ENCODE peak calls at places on chromosomes 5 and 9, in four cellular contexts. B is M059J, Z is mesothelial cell of epicardium, C is T-helper 2 cell. I is an unnamed sample.

GRCh38 chr9:36036253-36036779 is 397 bp upstream of the RECK start:
- DNase-seq in B (no peak), Z (no peak), C (no peak), I (no peak)

GRCh38 chr5:112200132-112200531 is 218.9 kb downstream of the EPB41L4A start:
- DNase-seq in B (no peak), Z (no peak), C (no peak), I (no peak)

GRCh38 chr9:90009447-90009846 is 404.6 kb downstream of the GADD45G start:
- DNase-seq in B (no peak), Z (no peak), C (no peak), I (no peak)

GRCh38 chr5:127947886-127948285 is 135.7 kb upstream of the SLC12A2 start:
- DNase-seq in B (no peak), Z (no peak), C (no peak), I (no peak)

GRCh38 chr5:153619706-153620105 is 129.2 kb downstream of the GRIA1 start:
- DNase-seq in B (peak), Z (no peak), C (no peak), I (no peak)

GRCh38 chr5:59562756-59563389 is 330.7 kb downstream of the PDE4D start:
- DNase-seq in B (peak), Z (no peak), C (no peak), I (peak)

GRCh38 chr5:89343666-89344065 is 460.7 kb upstream of the MEF2C start:
- DNase-seq in B (no peak), Z (no peak), C (no peak), I (no peak)

GRCh38 chr5:61399679-61400078 is 67.6 kb downstream of the ZSWIM6 start:
- DNase-seq in B (no peak), Z (no peak), C (no peak), I (no peak)

GRCh38 chr9:118761016-118761790 is 608.0 kb downstream of the BRINP1 start:
- DNase-seq in B (no peak), Z (no peak), C (no peak), I (no peak)

GRCh38 chr5:151051066-151051930 is 29.5 kb downstream of the TNIP1 start:
- DNase-seq in B (peak), Z (peak), C (peak), I (peak)

GRCh38 chr9:136773386-136774044 is 9.2 kb upstream of the LCN15 start:
- DNase-seq in B (no peak), Z (no peak), C (no peak), I (no peak)

GRCh38 chr9:88090151-88090581 is 48.1 kb downstream of the SPATA31C2 start:
- DNase-seq in B (peak), Z (no peak), C (no peak), I (no peak)

GRCh38 chr9:131096490-131097258 is at the start of gene AIF1L:
- DNase-seq in B (peak), Z (peak), C (no peak), I (no peak)

GRCh38 chr9:127981559-127982121 is 851 bp upstream of the EEIG1 start:
- DNase-seq in B (no peak), Z (no peak), C (no peak), I (no peak)

GRCh38 chr5:143594913-143595818 is 191.7 kb upstream of the NR3C1 start:
- DNase-seq in B (peak), Z (no peak), C (no peak), I (no peak)

GRCh38 chr5:63760965-63761364 is 201.3 kb downstream of the HTR1A start:
- DNase-seq in B (no peak), Z (no peak), C (no peak), I (no peak)

GRCh38 chr5:96067902-96068614 is 106.4 kb upstream of the ELL2 start:
- DNase-seq in B (peak), Z (no peak), C (no peak), I (no peak)

GRCh38 chr9:133448487-133448972 is 11.2 kb upstream of the CACFD1 start:
- DNase-seq in B (peak), Z (no peak), C (no peak), I (no peak)

GRCh38 chr5:149240354-149240998 is 31.2 kb upstream of the AFAP1L1 start:
- DNase-seq in B (no peak), Z (no peak), C (peak), I (no peak)

GRCh38 chr5:176810687-176811501 is 535 bp downstream of the UNC5A start:
- DNase-seq in B (no peak), Z (no peak), C (no peak), I (no peak)

GRCh38 chr5:76404694-76405306 is 1.7 kb downstream of the IQGAP2 start:
- DNase-seq in B (no peak), Z (no peak), C (no peak), I (no peak)

GRCh38 chr5:126562823-126563222 is 32.2 kb downstream of the ALDH7A1 start:
- DNase-seq in B (no peak), Z (no peak), C (no peak), I (no peak)

GRCh38 chr5:150642991-150643710 is 2.7 kb downstream of the SYNPO start:
- DNase-seq in B (peak), Z (no peak), C (no peak), I (no peak)

GRCh38 chr9:2663486-2663885 is 41.9 kb downstream of the VLDLR start:
- DNase-seq in B (no peak), Z (no peak), C (no peak), I (no peak)

GRCh38 chr5:6822556-6823343 is 109.5 kb downstream of the TENT4A start:
- DNase-seq in B (no peak), Z (no peak), C (no peak), I (no peak)

GRCh38 chr9:17342696-17343095 is 207.9 kb downstream of the CNTLN start:
- DNase-seq in B (no peak), Z (no peak), C (no peak), I (no peak)

GRCh38 chr9:105690742-105691141 is 3.6 kb upstream of the TMEM38B start:
- DNase-seq in B (peak), Z (no peak), C (no peak), I (no peak)

GRCh38 chr9:4262735-4263141 is 37.1 kb downstream of the GLIS3 start:
- DNase-seq in B (peak), Z (no peak), C (no peak), I (peak)